ENCODE peak calls at places on chromosome 5, in nine cellular contexts. A, S, J, W, G, L, R, U and K are unnamed samples.

GRCh38 chr5:169652057-169652456 is 15.0 kb downstream of the DOCK2 start:
- DNase-seq in A (no peak), S (no peak), J (no peak), W (no peak), G (no peak), L (no peak), R (no peak), U (no peak), K (no peak)

GRCh38 chr5:153157156-153157555 is 333.3 kb upstream of the GRIA1 start:
- DNase-seq in A (no peak), S (no peak), J (no peak), W (no peak), G (no peak), L (no peak), R (no peak), U (no peak), K (peak)

GRCh38 chr5:2087980-2088379 is 205.3 kb upstream of the IRX4 start:
- DNase-seq in A (no peak), S (no peak), J (no peak), W (no peak), G (no peak), L (no peak), R (no peak), U (no peak), K (no peak)

GRCh38 chr5:27241564-27242257 is 203.3 kb upstream of the CDH9 start:
- DNase-seq in A (peak), S (no peak), J (peak), W (peak), G (no peak), L (no peak), R (peak), U (no peak), K (peak)

GRCh38 chr5:80269991-80270438 is 14.2 kb upstream of the SERINC5 start:
- DNase-seq in A (no peak), S (no peak), J (no peak), W (no peak), G (no peak), L (peak), R (no peak), U (no peak), K (no peak)

GRCh38 chr5:173228639-173229380 is 6.2 kb downstream of the NKX2-5 start:
- DNase-seq in A (no peak), S (peak), J (no peak), W (no peak), G (no peak), L (no peak), R (no peak), U (no peak), K (no peak)

GRCh38 chr5:102483736-102484135 is 15.1 kb downstream of the SLCO6A1 start:
- DNase-seq in A (no peak), S (no peak), J (no peak), W (no peak), G (no peak), L (no peak), R (no peak), U (no peak), K (no peak)

GRCh38 chr5:2797981-2798380 is 46.5 kb upstream of the IRX2 start:
- DNase-seq in A (no peak), S (no peak), J (peak), W (no peak), G (no peak), L (no peak), R (no peak), U (no peak), K (no peak)

GRCh38 chr5:172007153-172007794 is 836 bp upstream of the FBXW11 start:
- DNase-seq in A (no peak), S (no peak), J (peak), W (no peak), G (no peak), L (peak), R (no peak), U (no peak), K (no peak)

GRCh38 chr5:118580959-118581358 is 407.4 kb downstream of the DTWD2 start:
- DNase-seq in A (no peak), S (no peak), J (no peak), W (no peak), G (no peak), L (no peak), R (peak), U (no peak), K (no peak)

GRCh38 chr5:1555011-1555807 is 31.4 kb upstream of the LPCAT1 start:
- DNase-seq in A (peak), S (peak), J (peak), W (peak), G (peak), L (no peak), R (peak), U (no peak), K (peak)

GRCh38 chr5:144575736-144576135 is 405.1 kb downstream of the KCTD16 start:
- DNase-seq in A (no peak), S (no peak), J (no peak), W (no peak), G (no peak), L (no peak), R (no peak), U (no peak), K (no peak)

GRCh38 chr5:169602535-169602934 is 19.0 kb downstream of the SPDL1 start:
- DNase-seq in A (no peak), S (no peak), J (no peak), W (no peak), G (no peak), L (no peak), R (peak), U (no peak), K (no peak)

GRCh38 chr5:107247427-107247826 is 423.3 kb downstream of the EFNA5 start:
- DNase-seq in A (no peak), S (no peak), J (no peak), W (no peak), G (no peak), L (no peak), R (no peak), U (no peak), K (no peak)

GRCh38 chr5:179800071-179800695 is 6.4 kb downstream of the LTC4S start:
- DNase-seq in A (no peak), S (no peak), J (no peak), W (no peak), G (peak), L (no peak), R (no peak), U (no peak), K (no peak)

GRCh38 chr5:82885657-82886389 is 191.4 kb downstream of the TMEM167A start:
- DNase-seq in A (peak), S (no peak), J (no peak), W (peak), G (no peak), L (peak), R (no peak), U (no peak), K (peak)

GRCh38 chr5:132476853-132477729 is 13.5 kb downstream of the IRF1 start:
- DNase-seq in A (no peak), S (peak), J (no peak), W (no peak), G (peak), L (no peak), R (no peak), U (peak), K (no peak)

GRCh38 chr5:92548351-92548750 is 1032.7 kb downstream of the NR2F1-AS1 start:
- DNase-seq in A (no peak), S (no peak), J (peak), W (no peak), G (no peak), L (no peak), R (no peak), U (peak), K (peak)

GRCh38 chr5:26339576-26339975 is 698.8 kb downstream of the CDH9 start:
- DNase-seq in A (no peak), S (no peak), J (no peak), W (no peak), G (no peak), L (peak), R (no peak), U (no peak), K (no peak)

GRCh38 chr5:149162401-149163084 is 21.2 kb downstream of the ABLIM3 start:
- DNase-seq in A (peak), S (no peak), J (peak), W (no peak), G (no peak), L (no peak), R (no peak), U (no peak), K (peak)

GRCh38 chr5:42250-42649 is 49.7 kb upstream of the PLEKHG4B start:
- DNase-seq in A (peak), S (no peak), J (peak), W (no peak), G (no peak), L (no peak), R (no peak), U (no peak), K (peak)

GRCh38 chr5:68522863-68523262 is 307.3 kb downstream of the PIK3R1 start:
- DNase-seq in A (no peak), S (no peak), J (no peak), W (no peak), G (no peak), L (no peak), R (no peak), U (peak), K (peak)

GRCh38 chr5:32508806-32509805 is 64.6 kb upstream of the ZFR start:
- DNase-seq in A (no peak), S (no peak), J (no peak), W (no peak), G (no peak), L (no peak), R (no peak), U (no peak), K (no peak)

GRCh38 chr5:141845371-141845821 is 32.8 kb downstream of the PCDH1 start:
- DNase-seq in A (no peak), S (no peak), J (no peak), W (no peak), G (no peak), L (peak), R (no peak), U (peak), K (no peak)
- TF ChIP-seq CTCF in A (no peak), S (no peak), J (no peak), W (no peak), G (no peak), L (peak), R (no peak), U (no peak), K (no peak)

GRCh38 chr5:73629456-73629855 is 3.5 kb downstream of the ARHGEF28 start:
- DNase-seq in A (no peak), S (no peak), J (no peak), W (no peak), G (no peak), L (no peak), R (no peak), U (no peak), K (no peak)

GRCh38 chr5:73625314-73625904 is 587 bp upstream of the ARHGEF28 start:
- DNase-seq in A (no peak), S (no peak), J (peak), W (no peak), G (no peak), L (no peak), R (no peak), U (no peak), K (no peak)

GRCh38 chr5:73625905-73626811 is at the start of gene ARHGEF28:
- DNase-seq in A (peak), S (peak), J (peak), W (no peak), G (peak), L (no peak), R (no peak), U (peak), K (peak)

GRCh38 chr5:73624888-73625287 is 1.1 kb upstream of the ARHGEF28 start:
- DNase-seq in A (no peak), S (no peak), J (no peak), W (no peak), G (no peak), L (no peak), R (no peak), U (no peak), K (no peak)

GRCh38 chr5:73626814-73627313 is 868 bp downstream of the ARHGEF28 start:
- DNase-seq in A (no peak), S (no peak), J (no peak), W (no peak), G (no peak), L (no peak), R (no peak), U (no peak), K (no peak)
- H3K4me3 ChIP-seq in A (peak), S (peak), J (peak), W (peak), G (peak), L (no peak), R (peak), U (peak), K (peak)

GRCh38 chr5:150571836-150572235 is 63.9 kb downstream of the NDST1 start:
- DNase-seq in A (no peak), S (no peak), J (no peak), W (no peak), G (no peak), L (no peak), R (no peak), U (no peak), K (no peak)

GRCh38 chr5:150574818-150575537 is 65.5 kb upstream of the SYNPO start:
- DNase-seq in A (no peak), S (peak), J (no peak), W (no peak), G (peak), L (no peak), R (no peak), U (peak), K (no peak)

GRCh38 chr5:150575745-150576448 is 64.6 kb upstream of the SYNPO start:
- DNase-seq in A (no peak), S (peak), J (no peak), W (no peak), G (peak), L (no peak), R (no peak), U (no peak), K (no peak)

GRCh38 chr5:150573216-150573615 is 65.3 kb downstream of the NDST1 start:
- DNase-seq in A (no peak), S (no peak), J (no peak), W (no peak), G (peak), L (no peak), R (no peak), U (peak), K (peak)

GRCh38 chr5:150573867-150574817 is 66.2 kb downstream of the NDST1 start:
- DNase-seq in A (no peak), S (peak), J (no peak), W (no peak), G (peak), L (no peak), R (no peak), U (no peak), K (peak)
- TF ChIP-seq CTCF in A (peak), S (no peak), J (peak), W (peak), G (no peak), L (peak), R (peak), U (no peak), K (peak)

DNA sequence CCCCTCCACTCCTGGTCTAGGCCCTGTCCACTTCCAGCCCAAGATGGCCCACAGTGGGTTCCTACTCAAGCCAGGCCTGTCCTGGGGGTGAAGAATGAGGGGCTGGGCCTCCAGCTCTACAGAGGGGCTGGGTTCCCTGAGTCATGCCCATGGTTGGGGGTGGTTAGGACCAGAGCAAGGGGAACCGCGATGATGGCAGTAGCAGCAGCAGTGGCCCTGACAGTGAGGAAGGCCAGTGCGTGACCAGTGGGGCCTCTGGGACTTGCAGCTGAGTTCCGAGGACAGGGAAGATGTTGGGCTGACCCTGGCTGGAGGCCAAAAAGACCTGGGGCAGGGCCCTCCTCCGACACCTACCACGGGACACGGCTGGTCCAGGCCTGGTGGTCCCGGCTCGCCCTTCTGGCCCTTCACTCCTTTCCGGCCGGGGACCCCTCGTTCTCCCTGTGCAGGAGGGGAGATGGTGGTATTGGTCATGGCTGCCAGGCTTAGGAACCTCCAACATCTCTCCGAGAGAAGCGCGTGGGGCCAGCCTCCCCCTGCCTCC is 9.2 kb upstream of the PHYKPL start:
- DNase-seq in A (no peak), S (no peak), J (no peak), W (no peak), G (no peak), L (no peak), R (no peak), U (peak), K (no peak)
- H3K4me3 ChIP-seq in A (no peak), S (no peak), J (no peak), W (no peak), G (no peak), L (no peak), R (no peak), U (no peak), K (no peak)

GRCh38 chr5:75050415-75050814 is 1.9 kb downstream of the GCNT4 start:
- DNase-seq in A (peak), S (no peak), J (peak), W (no peak), G (no peak), L (no peak), R (no peak), U (no peak), K (no peak)
- TF ChIP-seq CTCF in A (no peak), S (peak), J (peak), W (peak), G (no peak), L (no peak), R (peak), U (no peak), K (peak)

DNA sequence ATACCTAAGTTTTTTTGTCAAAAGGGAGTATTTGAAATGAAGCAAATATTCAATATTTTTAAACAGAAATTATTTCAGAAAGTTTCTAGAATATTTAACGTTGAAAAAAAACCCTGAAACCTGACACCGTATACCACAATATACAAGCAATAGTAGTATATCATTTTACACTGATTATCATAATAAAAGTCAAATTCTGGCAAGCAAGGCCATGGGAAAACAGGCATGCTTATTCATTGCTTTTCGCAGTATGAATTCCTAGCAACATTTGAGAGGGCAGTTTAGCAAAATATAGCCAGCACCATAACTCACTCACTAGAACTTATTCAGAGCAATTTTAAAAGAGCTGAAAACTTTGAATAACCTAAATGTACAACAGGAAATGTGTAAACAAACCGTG is 46.1 kb downstream of the ERAP1 start:
- DNase-seq in A (no peak), S (no peak), J (no peak), W (no peak), G (no peak), L (no peak), R (no peak), U (no peak), K (no peak)
- H3K4me3 ChIP-seq in A (no peak), S (no peak), J (no peak), W (no peak), G (no peak), L (no peak), R (no peak), U (no peak), K (no peak)

DNA sequence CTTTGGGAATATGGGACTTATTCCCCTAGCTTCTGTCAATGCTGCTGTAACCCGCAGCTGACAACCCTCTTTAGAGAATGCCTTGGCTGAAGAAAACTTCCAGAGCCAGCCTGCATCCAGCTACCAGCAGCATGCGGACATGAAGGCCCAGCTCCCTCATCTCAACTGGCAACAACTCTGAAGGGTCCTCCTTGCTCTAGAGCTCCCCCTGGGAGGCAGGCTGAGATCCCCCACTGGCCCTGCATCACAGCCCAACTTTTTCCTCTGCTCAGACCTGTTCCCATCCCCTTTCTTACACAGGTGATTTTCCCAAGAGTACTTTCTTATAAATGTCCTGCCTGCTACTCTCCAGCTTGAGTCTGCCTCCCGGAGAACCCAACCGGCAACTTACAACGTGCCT is 18.7 kb upstream of the WNT8A start:
- DNase-seq in A (peak), S (no peak), J (no peak), W (no peak), G (no peak), L (no peak), R (no peak), U (no peak), K (no peak)
- TF ChIP-seq CTCF in A (peak), S (no peak), J (peak), W (peak), G (no peak), L (peak), R (peak), U (no peak), K (peak)

GRCh38 chr5:61301820-61302563 is 30.1 kb upstream of the ZSWIM6 start:
- DNase-seq in A (peak), S (peak), J (peak), W (peak), G (peak), L (no peak), R (peak), U (peak), K (peak)
- H3K4me3 ChIP-seq in A (peak), S (no peak), J (no peak), W (no peak), G (no peak), L (no peak), R (no peak), U (no peak), K (no peak)

GRCh38 chr5:136036991-136037705 is 8.4 kb downstream of the TGFBI start:
- DNase-seq in A (no peak), S (peak), J (peak), W (no peak), G (peak), L (peak), R (peak), U (no peak), K (peak)
- TF ChIP-seq CTCF in A (no peak), S (no peak), J (no peak), W (no peak), G (no peak), L (no peak), R (no peak), U (no peak), K (no peak)

GRCh38 chr5:177429248-177430045 is 3.0 kb downstream of the GRK6 start:
- DNase-seq in A (no peak), S (no peak), J (no peak), W (no peak), G (peak), L (peak), R (no peak), U (peak), K (no peak)
- H3K4me3 ChIP-seq in A (no peak), S (no peak), J (no peak), W (no peak), G (no peak), L (peak), R (no peak), U (no peak), K (no peak)